ENCODE peak calls at places on chromosomes 13 and 19, in nine cellular contexts. One of them, this sample, is unnamed.

GRCh38 chr13:110028838-110029621 is 242.6 kb upstream of the IRS2 start:
- DNase-seq in mammary epithelial cell: no peak
- DNase-seq in midbrain: no peak
- DNase-seq in cardiac fibroblast: no peak
- DNase-seq in NB4: no peak
- DNase-seq in activated CD4-positive, alpha-beta T cell treated with anti-CD3 and anti-CD28 coated beads, Interleukin-2, amount 50 U/mL, for 24 hours: no peak
- DNase-seq in HuH-7.5: no peak
- DNase-seq in NCI-H82: no peak
- DNase-seq in AG10803: no peak
- DNase-seq in this sample: no peak

GRCh38 chr13:73334459-73334858 is 275.7 kb downstream of the KLF5 start:
- DNase-seq in NB4: no peak
- DNase-seq in NCI-H82: no peak
- DNase-seq in AG10803: peak
- DNase-seq in activated CD4-positive, alpha-beta T cell treated with anti-CD3 and anti-CD28 coated beads, Interleukin-2, amount 50 U/mL, for 24 hours: no peak
- DNase-seq in midbrain: no peak
- DNase-seq in cardiac fibroblast: peak
- DNase-seq in mammary epithelial cell: peak
- DNase-seq in HuH-7.5: no peak
- DNase-seq in this sample: no peak

GRCh38 chr13:44237276-44237767 is 136.3 kb upstream of the SERP2 start:
- DNase-seq in cardiac fibroblast: peak
- DNase-seq in NB4: peak
- DNase-seq in HuH-7.5: no peak
- DNase-seq in NCI-H82: peak
- DNase-seq in midbrain: peak
- DNase-seq in activated CD4-positive, alpha-beta T cell treated with anti-CD3 and anti-CD28 coated beads, Interleukin-2, amount 50 U/mL, for 24 hours: no peak
- DNase-seq in mammary epithelial cell: peak
- DNase-seq in AG10803: peak
- DNase-seq in this sample: no peak

GRCh38 chr19:31316201-31316951 is 32.9 kb downstream of the TSHZ3 start:
- DNase-seq in NCI-H82: peak
- DNase-seq in activated CD4-positive, alpha-beta T cell treated with anti-CD3 and anti-CD28 coated beads, Interleukin-2, amount 50 U/mL, for 24 hours: no peak
- DNase-seq in AG10803: peak
- DNase-seq in mammary epithelial cell: no peak
- DNase-seq in HuH-7.5: no peak
- DNase-seq in NB4: peak
- DNase-seq in midbrain: no peak
- DNase-seq in cardiac fibroblast: peak
- DNase-seq in this sample: no peak

GRCh38 chr19:17333611-17334413 is 843 bp downstream of the ANO8 start:
- DNase-seq in mammary epithelial cell: peak
- DNase-seq in activated CD4-positive, alpha-beta T cell treated with anti-CD3 and anti-CD28 coated beads, Interleukin-2, amount 50 U/mL, for 24 hours: peak
- DNase-seq in AG10803: peak
- DNase-seq in midbrain: no peak
- DNase-seq in NB4: peak
- DNase-seq in NCI-H82: peak
- DNase-seq in cardiac fibroblast: peak
- DNase-seq in HuH-7.5: no peak
- DNase-seq in this sample: peak

GRCh38 chr13:90943961-90944360 is 403.5 kb upstream of the MIR17HG start:
- DNase-seq in NCI-H82: peak
- DNase-seq in activated CD4-positive, alpha-beta T cell treated with anti-CD3 and anti-CD28 coated beads, Interleukin-2, amount 50 U/mL, for 24 hours: no peak
- DNase-seq in NB4: no peak
- DNase-seq in midbrain: no peak
- DNase-seq in HuH-7.5: no peak
- DNase-seq in AG10803: no peak
- DNase-seq in cardiac fibroblast: no peak
- DNase-seq in mammary epithelial cell: no peak
- DNase-seq in this sample: no peak

GRCh38 chr13:93872948-93873347 is 606.5 kb downstream of the DCT start:
- DNase-seq in NB4: no peak
- DNase-seq in mammary epithelial cell: no peak
- DNase-seq in cardiac fibroblast: no peak
- DNase-seq in activated CD4-positive, alpha-beta T cell treated with anti-CD3 and anti-CD28 coated beads, Interleukin-2, amount 50 U/mL, for 24 hours: no peak
- DNase-seq in midbrain: no peak
- DNase-seq in AG10803: no peak
- DNase-seq in NCI-H82: no peak
- DNase-seq in HuH-7.5: no peak
- DNase-seq in this sample: no peak

GRCh38 chr19:39350156-39350555 is 7.9 kb downstream of the SAMD4B start:
- DNase-seq in cardiac fibroblast: no peak
- DNase-seq in AG10803: no peak
- DNase-seq in activated CD4-positive, alpha-beta T cell treated with anti-CD3 and anti-CD28 coated beads, Interleukin-2, amount 50 U/mL, for 24 hours: no peak
- DNase-seq in HuH-7.5: no peak
- DNase-seq in mammary epithelial cell: no peak
- DNase-seq in midbrain: no peak
- DNase-seq in NB4: no peak
- DNase-seq in NCI-H82: no peak
- DNase-seq in this sample: no peak

GRCh38 chr19:54180691-54181091 is 7.7 kb upstream of the TMC4 start:
- DNase-seq in cardiac fibroblast: no peak
- DNase-seq in AG10803: no peak
- DNase-seq in midbrain: no peak
- DNase-seq in NCI-H82: no peak
- DNase-seq in HuH-7.5: no peak
- DNase-seq in mammary epithelial cell: no peak
- DNase-seq in activated CD4-positive, alpha-beta T cell treated with anti-CD3 and anti-CD28 coated beads, Interleukin-2, amount 50 U/mL, for 24 hours: no peak
- DNase-seq in NB4: no peak
- DNase-seq in this sample: no peak

GRCh38 chr19:1324792-1325567 is 39.3 kb downstream of the EFNA2 start:
- DNase-seq in midbrain: peak
- DNase-seq in cardiac fibroblast: peak
- DNase-seq in HuH-7.5: peak
- DNase-seq in NCI-H82: peak
- DNase-seq in activated CD4-positive, alpha-beta T cell treated with anti-CD3 and anti-CD28 coated beads, Interleukin-2, amount 50 U/mL, for 24 hours: peak
- DNase-seq in mammary epithelial cell: peak
- DNase-seq in AG10803: peak
- DNase-seq in NB4: peak
- DNase-seq in this sample: no peak

GRCh38 chr19:16825312-16826168 is 3.7 kb upstream of the SIN3B start:
- DNase-seq in NCI-H82: peak
- DNase-seq in cardiac fibroblast: peak
- DNase-seq in midbrain: no peak
- DNase-seq in mammary epithelial cell: peak
- DNase-seq in HuH-7.5: no peak
- DNase-seq in AG10803: no peak
- DNase-seq in activated CD4-positive, alpha-beta T cell treated with anti-CD3 and anti-CD28 coated beads, Interleukin-2, amount 50 U/mL, for 24 hours: no peak
- DNase-seq in NB4: no peak
- DNase-seq in this sample: no peak

GRCh38 chr19:16330811-16331690 is 6.4 kb downstream of the KLF2 start:
- DNase-seq in HuH-7.5: no peak
- DNase-seq in activated CD4-positive, alpha-beta T cell treated with anti-CD3 and anti-CD28 coated beads, Interleukin-2, amount 50 U/mL, for 24 hours: no peak
- DNase-seq in mammary epithelial cell: no peak
- DNase-seq in AG10803: no peak
- DNase-seq in NB4: no peak
- DNase-seq in NCI-H82: no peak
- DNase-seq in cardiac fibroblast: peak
- DNase-seq in midbrain: no peak
- DNase-seq in this sample: no peak

GRCh38 chr13:112580912-112581311 is 7.0 kb downstream of the TUBGCP3 start:
- DNase-seq in mammary epithelial cell: no peak
- DNase-seq in cardiac fibroblast: no peak
- DNase-seq in NB4: no peak
- DNase-seq in AG10803: no peak
- DNase-seq in HuH-7.5: no peak
- DNase-seq in NCI-H82: no peak
- DNase-seq in activated CD4-positive, alpha-beta T cell treated with anti-CD3 and anti-CD28 coated beads, Interleukin-2, amount 50 U/mL, for 24 hours: no peak
- DNase-seq in midbrain: no peak
- DNase-seq in this sample: no peak

This sample was measured in activated naive CD8-positive, alpha-beta T cell treated with anti-CD3 and anti-CD28 coated beads, Interleukin-2, amount 50 U/mL, for 16 hours.